ENCODE peak calls at places on chromosomes 11 and 22, in five cellular contexts. S is GM12891, P is H1, I is HepG2, V is K562. R is an unnamed sample.
A peak's percentile ranks its signal among the peaks of the same experiment; 100 is the strongest.

GRCh38 chr11:112459001-112459400 is 198.3 kb upstream of the PLET1 start:
- DNase-seq in S (no peak), P (no peak), I (no peak), V (no peak), R (no peak)

GRCh38 chr22:47032956-47033647 is 270.7 kb downstream of the TBC1D22A start:
- DNase-seq in S (no peak), P (no peak), I (no peak), V (no peak), R (no peak)

GRCh38 chr11:10537587-10537986 is 3.4 kb downstream of the RNF141 start:
- DNase-seq in S (no peak), P (no peak), I (no peak), V (no peak), R (no peak)

GRCh38 chr11:73761403-73761945 is 600 bp upstream of the RAB6A start:
- DNase-seq in S (no peak), P (no peak), I (no peak), V (no peak), R (no peak)

GRCh38 chr11:63813035-63813562 is at the start of gene SPINDOC:
- DNase-seq in S (peak; percentile 95), P (peak; percentile 88), I (peak; percentile 47), V (peak; percentile 96), R (peak; percentile 93)

GRCh38 chr11:130476200-130476921 is 27.9 kb downstream of the ADAMTS15 start:
- DNase-seq in S (no peak), P (peak; percentile 30), I (no peak), V (no peak), R (no peak)

GRCh38 chr11:86977441-86978050 is 22.4 kb upstream of the FZD4 start:
- DNase-seq in S (no peak), P (no peak), I (no peak), V (no peak), R (no peak)

GRCh38 chr11:96263361-96263763 is 79.6 kb downstream of the MAML2 start:
- DNase-seq in S (no peak), P (no peak), I (peak; percentile 14), V (no peak), R (no peak)

GRCh38 chr11:1224109-1224485 is 1.2 kb downstream of the MUC5B start:
- DNase-seq in S (no peak), P (no peak), I (no peak), V (no peak), R (peak; percentile 27)

GRCh38 chr11:2778630-2779498 is 79.1 kb upstream of the KCNQ1OT1 start:
- DNase-seq in S (peak; percentile 70), P (peak; percentile 42), I (peak; percentile 66), V (peak; percentile 93), R (peak; percentile 28)
- TF ChIP-seq POLR2AphosphoS5 in S (no peak), P (no peak), I (no peak), V (peak; percentile 87), R (no peak)

DNA sequence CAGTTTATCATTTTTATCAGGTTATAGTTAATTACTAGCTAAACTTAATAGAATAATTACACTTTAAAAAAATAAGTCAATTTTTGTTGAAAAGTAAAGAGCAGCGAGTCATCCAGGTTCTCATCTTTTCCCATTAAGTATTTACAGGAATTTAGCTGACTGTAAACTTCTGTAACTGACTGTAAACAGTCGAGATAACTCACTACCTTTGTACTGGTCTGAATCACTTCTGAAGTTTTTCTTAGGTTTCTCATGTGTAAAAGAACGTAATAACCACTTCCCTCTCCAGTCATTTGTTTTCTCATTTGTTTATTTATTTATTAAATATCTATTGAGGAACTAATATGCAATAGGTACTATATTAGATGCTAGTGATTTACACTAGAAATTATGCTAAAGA is 270.8 kb downstream of the DYNC2H1 start:
- DNase-seq in S (no peak), P (no peak), I (no peak), V (no peak), R (no peak)
- TF ChIP-seq TAF1 in S (no peak), P (no peak), I (no peak), V (no peak), R (no peak)

DNA sequence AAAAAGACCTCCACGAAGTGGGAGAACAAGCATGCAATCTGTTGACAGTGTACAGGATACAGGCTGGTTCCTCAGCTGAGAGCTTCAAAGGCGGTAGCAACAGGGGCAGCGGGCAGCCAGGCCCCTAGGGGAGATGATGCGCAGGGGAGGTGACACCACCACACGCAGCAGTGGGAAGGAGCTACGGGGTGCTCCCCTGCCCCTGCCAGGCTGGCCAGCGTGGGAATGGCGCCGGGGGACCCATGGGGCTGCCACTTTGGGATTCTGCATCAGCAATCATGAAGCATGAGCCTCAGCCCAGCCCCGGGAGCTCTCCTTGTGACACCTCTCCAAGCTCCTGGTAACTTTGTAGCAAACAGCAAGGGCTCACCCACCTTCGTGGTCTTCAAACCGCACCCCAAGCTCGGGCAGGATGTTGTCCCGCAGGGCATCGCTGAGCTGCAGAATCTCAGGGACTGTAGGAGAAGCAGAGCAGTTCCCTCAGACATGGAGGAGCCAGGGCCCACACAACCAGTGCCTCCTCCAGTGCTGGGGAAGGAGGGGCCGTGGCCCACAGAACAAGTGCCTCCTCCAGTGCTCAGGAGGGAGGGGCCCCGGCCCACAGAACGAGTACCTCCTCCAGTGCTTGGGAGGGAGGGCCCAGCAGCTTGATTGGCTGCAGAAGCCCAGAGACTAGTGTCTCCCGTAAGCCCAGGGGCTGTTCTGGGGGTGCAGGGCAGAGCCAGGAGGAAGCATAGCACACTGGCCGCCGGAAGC is 14.6 kb upstream of the NAP1L4 start:
- DNase-seq in S (no peak), P (no peak), I (no peak), V (no peak), R (no peak)
- TF ChIP-seq POLR2A in S (no peak), P (no peak), I (no peak), V (no peak), R (no peak)

DNA sequence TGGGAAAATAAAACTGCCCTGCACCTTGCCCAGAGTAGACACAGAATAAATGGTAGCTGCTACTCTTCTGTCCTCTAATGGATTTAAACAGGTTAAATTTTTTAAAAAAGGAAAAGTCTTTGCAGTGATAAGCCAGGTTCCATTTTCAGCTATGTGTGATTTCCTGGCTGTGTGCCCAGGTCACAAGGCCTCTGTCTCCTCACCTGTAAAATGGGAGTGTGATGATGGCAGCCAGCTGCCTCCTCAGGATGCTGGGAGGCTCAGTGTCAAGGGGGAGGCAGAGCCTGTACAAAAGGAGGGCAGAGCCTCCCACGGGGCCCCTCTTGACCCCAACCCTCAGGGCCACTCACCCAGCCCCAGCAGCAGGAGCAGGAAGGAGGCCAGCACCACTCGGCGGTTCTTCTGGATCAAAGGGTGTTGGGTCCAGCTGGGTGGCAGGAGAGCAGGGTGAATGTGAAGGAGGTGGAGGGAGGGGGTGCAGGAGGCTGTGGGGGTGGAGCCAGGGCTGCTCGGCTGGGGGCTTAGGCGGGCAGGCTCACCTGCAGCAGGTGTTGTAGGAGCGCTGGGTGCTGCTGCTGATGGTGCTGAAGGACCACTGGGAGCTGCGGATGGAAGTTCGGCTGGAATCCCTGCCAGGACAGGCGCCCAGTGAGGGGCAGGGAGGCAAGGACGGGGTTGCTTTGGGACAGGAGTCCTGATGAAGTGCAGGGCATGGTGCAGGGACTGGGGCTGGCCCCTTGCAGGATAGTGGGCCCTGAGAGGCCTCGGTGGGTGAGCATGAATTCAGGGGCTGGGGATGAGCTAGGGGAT is 1.9 kb downstream of the TMEM134 start:
- DNase-seq in S (no peak), P (no peak), I (no peak), V (no peak), R (no peak)
- TF ChIP-seq POLR2AphosphoS5 in S (no peak), P (no peak), I (no peak), V (no peak), R (no peak)